ENCODE peak calls at places on chromosomes 16 and 17, in six cellular contexts. One of them, this sample, is unnamed.

GRCh38 chr17:21573961-21574610 is 118.2 kb upstream of the KCNJ18 start:
- DNase-seq in ELR: peak; percentile 36
- DNase-seq in fibroblast of the aortic adventitia: peak; percentile 85
- DNase-seq in naive B cell: no peak
- DNase-seq in cardiac fibroblast: peak; percentile 88
- DNase-seq in adrenal gland: peak; percentile 52
- DNase-seq in this sample: peak; percentile 58

GRCh38 chr16:82152641-82153094 is 17.4 kb downstream of the MPHOSPH6 start:
- DNase-seq in naive B cell: no peak
- DNase-seq in fibroblast of the aortic adventitia: no peak
- DNase-seq in ELR: peak; percentile 28
- DNase-seq in cardiac fibroblast: peak; percentile 12
- DNase-seq in adrenal gland: peak; percentile 35
- DNase-seq in this sample: no peak

GRCh38 chr17:75288784-75289121 is 480 bp downstream of the SLC25A19 start:
- DNase-seq in adrenal gland: no peak
- DNase-seq in ELR: peak; percentile 51
- DNase-seq in fibroblast of the aortic adventitia: no peak
- DNase-seq in naive B cell: peak; percentile 46
- DNase-seq in cardiac fibroblast: no peak
- DNase-seq in this sample: peak; percentile 41

GRCh38 chr16:2776500-2777139 is 460 bp downstream of the ELOB start:
- DNase-seq in cardiac fibroblast: no peak
- DNase-seq in naive B cell: no peak
- DNase-seq in fibroblast of the aortic adventitia: no peak
- DNase-seq in adrenal gland: no peak
- DNase-seq in ELR: peak; percentile 43
- DNase-seq in this sample: no peak

GRCh38 chr16:76801357-76801756 is 389.6 kb upstream of the MON1B start:
- DNase-seq in cardiac fibroblast: no peak
- DNase-seq in naive B cell: no peak
- DNase-seq in fibroblast of the aortic adventitia: no peak
- DNase-seq in ELR: no peak
- DNase-seq in adrenal gland: no peak
- DNase-seq in this sample: no peak

GRCh38 chr16:86436466-86437185 is 73.7 kb upstream of the FOXF1 start:
- DNase-seq in ELR: peak; percentile 36
- DNase-seq in adrenal gland: no peak
- DNase-seq in fibroblast of the aortic adventitia: no peak
- DNase-seq in naive B cell: no peak
- DNase-seq in cardiac fibroblast: no peak
- DNase-seq in this sample: no peak

GRCh38 chr16:30934827-30935557 is 11.6 kb downstream of the FBXL19 start:
- DNase-seq in naive B cell: no peak
- DNase-seq in adrenal gland: no peak
- DNase-seq in fibroblast of the aortic adventitia: peak; percentile 48
- DNase-seq in cardiac fibroblast: peak; percentile 57
- DNase-seq in ELR: peak; percentile 63
- DNase-seq in this sample: peak; percentile 62

GRCh38 chr17:72726936-72727335 is 365.6 kb downstream of the SLC39A11 start:
- DNase-seq in cardiac fibroblast: no peak
- DNase-seq in fibroblast of the aortic adventitia: no peak
- DNase-seq in adrenal gland: no peak
- DNase-seq in ELR: peak; percentile 70
- DNase-seq in naive B cell: peak; percentile 25
- DNase-seq in this sample: no peak

GRCh38 chr17:17845046-17845775 is 8.4 kb upstream of the SREBF1 start:
- DNase-seq in fibroblast of the aortic adventitia: no peak
- DNase-seq in adrenal gland: no peak
- DNase-seq in cardiac fibroblast: no peak
- DNase-seq in naive B cell: no peak
- DNase-seq in ELR: no peak
- DNase-seq in this sample: no peak

GRCh38 chr16:12188674-12189249 is 212.2 kb downstream of the SNX29 start:
- DNase-seq in fibroblast of the aortic adventitia: peak; percentile 14
- DNase-seq in cardiac fibroblast: peak; percentile 8
- DNase-seq in ELR: no peak
- DNase-seq in adrenal gland: no peak
- DNase-seq in naive B cell: no peak
- DNase-seq in this sample: no peak

GRCh38 chr16:56603589-56603988 is 4.8 kb upstream of the MT2A start:
- DNase-seq in adrenal gland: peak; percentile 69
- DNase-seq in fibroblast of the aortic adventitia: peak; percentile 27
- DNase-seq in cardiac fibroblast: peak; percentile 50
- DNase-seq in naive B cell: no peak
- DNase-seq in ELR: peak; percentile 74
- DNase-seq in this sample: peak; percentile 59

GRCh38 chr16:54241525-54241924 is 45.1 kb downstream of the IRX3 start:
- DNase-seq in fibroblast of the aortic adventitia: no peak
- DNase-seq in ELR: no peak
- DNase-seq in cardiac fibroblast: no peak
- DNase-seq in adrenal gland: no peak
- DNase-seq in naive B cell: no peak
- DNase-seq in this sample: no peak

GRCh38 chr17:65389956-65390355 is 171.5 kb downstream of the AXIN2 start:
- DNase-seq in cardiac fibroblast: peak; percentile 33
- DNase-seq in ELR: peak; percentile 97
- DNase-seq in naive B cell: no peak
- DNase-seq in adrenal gland: no peak
- DNase-seq in fibroblast of the aortic adventitia: peak; percentile 46
- DNase-seq in this sample: peak; percentile 33

GRCh38 chr16:57732011-57732410 is 3.6 kb upstream of the KATNB1 start:
- DNase-seq in cardiac fibroblast: peak; percentile 70
- DNase-seq in naive B cell: no peak
- DNase-seq in ELR: peak; percentile 38
- DNase-seq in fibroblast of the aortic adventitia: peak; percentile 77
- DNase-seq in adrenal gland: no peak
- DNase-seq in this sample: no peak

GRCh38 chr17:79388556-79389295 is 222.1 kb downstream of the RBFOX3 start:
- DNase-seq in ELR: peak; percentile 59
- DNase-seq in adrenal gland: peak; percentile 60
- DNase-seq in fibroblast of the aortic adventitia: peak; percentile 18
- DNase-seq in cardiac fibroblast: peak; percentile 54
- DNase-seq in naive B cell: no peak
- DNase-seq in this sample: peak; percentile 64

GRCh38 chr17:33520404-33521032 is 227.4 kb upstream of the ASIC2 start:
- DNase-seq in cardiac fibroblast: peak; percentile 15
- DNase-seq in adrenal gland: peak; percentile 48
- DNase-seq in naive B cell: no peak
- DNase-seq in ELR: peak; percentile 1
- DNase-seq in fibroblast of the aortic adventitia: no peak
- DNase-seq in this sample: peak; percentile 60

GRCh38 chr16:23595246-23595950 is 718 bp downstream of the NDUFAB1 start:
- DNase-seq in fibroblast of the aortic adventitia: no peak
- DNase-seq in adrenal gland: no peak
- DNase-seq in naive B cell: no peak
- DNase-seq in ELR: peak; percentile 17
- DNase-seq in cardiac fibroblast: peak; percentile 5
- DNase-seq in this sample: no peak

GRCh38 chr17:79540306-79540705 is 70.5 kb downstream of the RBFOX3 start:
- DNase-seq in fibroblast of the aortic adventitia: no peak
- DNase-seq in ELR: no peak
- DNase-seq in naive B cell: no peak
- DNase-seq in adrenal gland: no peak
- DNase-seq in cardiac fibroblast: no peak
- DNase-seq in this sample: no peak

GRCh38 chr16:48558269-48558915 is 51.6 kb downstream of the N4BP1 start:
- DNase-seq in ELR: peak; percentile 27
- DNase-seq in cardiac fibroblast: peak; percentile 75
- DNase-seq in adrenal gland: no peak
- DNase-seq in fibroblast of the aortic adventitia: peak; percentile 46
- DNase-seq in naive B cell: no peak
- DNase-seq in this sample: no peak

GRCh38 chr17:74671031-74671771 is 41.5 kb downstream of the CD300LF start:
- DNase-seq in ELR: peak; percentile 42
- DNase-seq in adrenal gland: peak; percentile 86
- DNase-seq in cardiac fibroblast: peak; percentile 87
- DNase-seq in fibroblast of the aortic adventitia: peak; percentile 71
- DNase-seq in naive B cell: peak; percentile 50
- DNase-seq in this sample: peak; percentile 88

GRCh38 chr16:1069154-1069553 is 3.4 kb upstream of the SSTR5 start:
- DNase-seq in fibroblast of the aortic adventitia: no peak
- DNase-seq in adrenal gland: no peak
- DNase-seq in naive B cell: no peak
- DNase-seq in cardiac fibroblast: no peak
- DNase-seq in ELR: no peak
- DNase-seq in this sample: no peak

GRCh38 chr16:56257260-56257659 is 66.0 kb downstream of the GNAO1 start:
- DNase-seq in adrenal gland: no peak
- DNase-seq in cardiac fibroblast: no peak
- DNase-seq in ELR: no peak
- DNase-seq in fibroblast of the aortic adventitia: no peak
- DNase-seq in naive B cell: no peak
- DNase-seq in this sample: no peak

GRCh38 chr17:32882734-32883133 is 5.8 kb upstream of the MYO1D start:
- DNase-seq in fibroblast of the aortic adventitia: no peak
- DNase-seq in adrenal gland: no peak
- DNase-seq in ELR: peak; percentile 40
- DNase-seq in cardiac fibroblast: no peak
- DNase-seq in naive B cell: no peak
- DNase-seq in this sample: no peak

GRCh38 chr17:58786586-58787295 is 31.1 kb downstream of the PPM1E start:
- DNase-seq in naive B cell: no peak
- DNase-seq in fibroblast of the aortic adventitia: peak; percentile 98
- DNase-seq in ELR: peak; percentile 86
- DNase-seq in adrenal gland: peak; percentile 61
- DNase-seq in cardiac fibroblast: peak; percentile 85
- DNase-seq in this sample: peak; percentile 56

GRCh38 chr17:63848834-63849689 is 6.6 kb upstream of the SMARCD2 start:
- DNase-seq in cardiac fibroblast: peak; percentile 93
- DNase-seq in ELR: peak; percentile 80
- DNase-seq in naive B cell: peak; percentile 93
- DNase-seq in adrenal gland: peak; percentile 88
- DNase-seq in fibroblast of the aortic adventitia: peak; percentile 89
- DNase-seq in this sample: peak; percentile 53

GRCh38 chr16:73965591-73965990 is 331.0 kb upstream of the PSMD7 start:
- DNase-seq in cardiac fibroblast: no peak
- DNase-seq in adrenal gland: no peak
- DNase-seq in fibroblast of the aortic adventitia: no peak
- DNase-seq in ELR: no peak
- DNase-seq in naive B cell: no peak
- DNase-seq in this sample: no peak